ENCODE peak calls at places on chromosomes 16 and 17, in eight cellular contexts. H is ovary; P is CD8-positive, alpha-beta T cell; B is neural progenitor cell; F is effector memory CD4-positive, alpha-beta T cell; R is upper lobe of left lung; A is H7; G is colonic mucosa. X is an unnamed sample.
A peak's percentile ranks its signal among the peaks of the same experiment; 100 is the strongest.

GRCh38 chr16:676565-677297 is 1.3 kb downstream of the RHBDL1 start:
- DNase-seq in H (peak; percentile 52), P (no peak), B (no peak), F (no peak), R (peak; percentile 91), A (peak; percentile 76), G (peak; percentile 94), X (no peak)

GRCh38 chr17:38912221-38912813 is 13.1 kb upstream of the LASP1NB start:
- DNase-seq in H (peak; percentile 86), P (no peak), B (no peak), F (no peak), R (peak; percentile 60), A (peak; percentile 27), G (no peak), X (no peak)

GRCh38 chr16:89581045-89581695 is 5.6 kb downstream of the CPNE7 start:
- DNase-seq in H (no peak), P (no peak), B (no peak), F (no peak), R (peak; percentile 48), A (no peak), G (no peak), X (no peak)

GRCh38 chr16:78407191-78407590 is 307.7 kb downstream of the WWOX start:
- DNase-seq in H (no peak), P (no peak), B (no peak), F (no peak), R (no peak), A (no peak), G (no peak), X (no peak)

GRCh38 chr16:49560018-49560830 is 186.6 kb downstream of the C16orf78 start:
- DNase-seq in H (no peak), P (no peak), B (no peak), F (no peak), R (no peak), A (no peak), G (no peak), X (no peak)

GRCh38 chr16:71846443-71846842 is 667 bp downstream of the ATXN1L start:
- DNase-seq in H (peak; percentile 35), P (no peak), B (peak; percentile 51), F (no peak), R (no peak), A (peak; percentile 59), G (no peak), X (no peak)

GRCh38 chr16:56267888-56268287 is 76.6 kb downstream of the GNAO1 start:
- DNase-seq in H (no peak), P (no peak), B (no peak), F (no peak), R (no peak), A (no peak), G (no peak), X (no peak)

GRCh38 chr16:89529097-89529496 is 20.9 kb downstream of the SPG7 start:
- DNase-seq in H (no peak), P (no peak), B (no peak), F (no peak), R (no peak), A (no peak), G (no peak), X (no peak)

GRCh38 chr17:63967953-63968352 is 4.8 kb downstream of the SCN4A start:
- DNase-seq in H (no peak), P (no peak), B (no peak), F (no peak), R (peak; percentile 45), A (no peak), G (no peak), X (no peak)

GRCh38 chr17:31564883-31565297 is 173.4 kb downstream of the RAB11FIP4 start:
- DNase-seq in H (peak; percentile 42), P (no peak), B (peak; percentile 26), F (no peak), R (no peak), A (peak; percentile 82), G (no peak), X (no peak)

GRCh38 chr17:20307325-20307910 is 159.9 kb downstream of the LGALS9B start:
- DNase-seq in H (no peak), P (no peak), B (no peak), F (no peak), R (no peak), A (no peak), G (no peak), X (no peak)
- H3K36me3 ChIP-seq in H (no peaks in the 10 kb centered on the region), P (no peaks in the 10 kb centered on the region), B (peaks cover 24% of the 10 kb centered on the region), F (no peaks in the 10 kb centered on the region), R (peaks cover 3% of the 10 kb centered on the region), A (peaks cover 5% of the 10 kb centered on the region), G (no peaks in the 10 kb centered on the region), X (no peaks in the 10 kb centered on the region)

GRCh38 chr16:69939821-69940585 is 11.1 kb upstream of the CLEC18A start:
- DNase-seq in H (no peak), P (no peak), B (no peak), F (no peak), R (peak; percentile 71), A (no peak), G (no peak), X (no peak)
- H3K36me3 ChIP-seq in H (no peaks in the 10 kb centered on the region), P (peaks cover 39% of the 10 kb centered on the region), B (no peaks in the 10 kb centered on the region), F (peaks cover 63% of the 10 kb centered on the region), R (peaks cover 65% of the 10 kb centered on the region), A (peaks cover 3% of the 10 kb centered on the region), G (peaks cover 4% of the 10 kb centered on the region), X (peaks cover 32% of the 10 kb centered on the region)

GRCh38 chr17:16419074-16419928 is 3.9 kb downstream of the TRPV2 start:
- DNase-seq in H (no peak), P (no peak), B (no peak), F (peak; percentile 44), R (no peak), A (peak; percentile 29), G (no peak), X (no peak)
- H3K36me3 ChIP-seq in H (no peaks in the 10 kb centered on the region), P (peaks cover 39% of the 10 kb centered on the region), B (no peaks in the 10 kb centered on the region), F (peaks cover 53% of the 10 kb centered on the region), R (peaks cover 65% of the 10 kb centered on the region), A (no peaks in the 10 kb centered on the region), G (no peaks in the 10 kb centered on the region), X (peaks cover 36% of the 10 kb centered on the region)

DNA sequence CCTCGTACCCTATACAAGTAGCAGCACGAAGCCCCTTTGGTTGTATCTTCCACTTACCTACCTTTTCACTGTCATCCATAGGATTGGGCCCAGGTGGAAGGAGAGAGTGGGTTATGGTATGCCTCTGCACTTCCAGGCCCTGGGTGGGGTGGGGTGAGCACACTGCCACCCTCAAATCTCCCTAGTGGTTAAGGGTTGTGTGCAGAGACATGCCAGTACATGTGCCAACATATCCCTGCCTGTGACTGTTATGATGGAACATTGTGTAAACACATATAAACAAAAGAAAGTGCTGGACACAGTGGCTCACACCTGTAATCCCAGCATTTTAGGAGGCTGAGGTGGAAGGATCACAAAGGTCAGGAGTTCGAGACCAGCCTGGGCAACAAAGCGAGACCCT is 11.1 kb downstream of the HROB start:
- DNase-seq in H (no peak), P (no peak), B (no peak), F (no peak), R (no peak), A (no peak), G (no peak), X (no peak)
- H3K36me3 ChIP-seq in H (no peaks in the 10 kb centered on the region), P (no peaks in the 10 kb centered on the region), B (no peaks in the 10 kb centered on the region), F (no peaks in the 10 kb centered on the region), R (no peaks in the 10 kb centered on the region), A (peaks cover 36% of the 10 kb centered on the region), G (no peaks in the 10 kb centered on the region), X (peaks cover 23% of the 10 kb centered on the region)

DNA sequence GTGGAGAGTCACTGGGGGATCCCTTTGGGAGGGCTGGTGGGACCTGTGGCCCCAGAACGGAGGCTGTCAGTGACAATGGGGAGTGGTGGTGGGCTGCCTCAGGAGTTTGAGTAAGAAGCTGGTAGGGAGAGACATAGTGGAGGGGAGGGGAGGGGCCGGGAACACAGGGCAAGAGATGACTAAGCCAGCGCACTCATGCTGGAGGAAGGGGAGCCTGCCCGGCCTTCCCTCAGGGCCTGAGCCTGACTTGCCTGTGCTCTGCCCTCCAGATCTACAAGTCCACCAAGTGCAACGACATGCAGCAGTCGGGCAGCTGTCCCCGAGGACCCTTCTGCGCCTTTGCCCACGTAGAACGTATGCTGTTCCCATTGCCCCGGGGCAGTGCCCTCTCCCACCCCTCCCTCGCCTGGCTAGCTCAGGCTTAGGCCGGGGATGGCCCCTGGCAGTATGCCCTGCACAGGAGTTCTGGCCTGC is 29.3 kb downstream of the UNC13D start:
- DNase-seq in H (no peak), P (no peak), B (no peak), F (no peak), R (no peak), A (peak; percentile 38), G (no peak), X (no peak)
- H3K36me3 ChIP-seq in H (no peaks in the 10 kb centered on the region), P (peaks cover 48% of the 10 kb centered on the region), B (no peaks in the 10 kb centered on the region), F (peaks cover 70% of the 10 kb centered on the region), R (peaks cover 99% of the 10 kb centered on the region), A (peaks cover 42% of the 10 kb centered on the region), G (peaks cover 14% of the 10 kb centered on the region), X (peaks cover 50% of the 10 kb centered on the region)

GRCh38 chr17:42819939-42820535 is 4.0 kb downstream of the BECN1 start:
- DNase-seq in H (no peak), P (peak; percentile 26), B (peak; percentile 88), F (peak; percentile 24), R (no peak), A (peak; percentile 86), G (peak; percentile 55), X (no peak)
- H3K36me3 ChIP-seq in H (no peaks in the 10 kb centered on the region), P (peaks cover 31% of the 10 kb centered on the region), B (no peaks in the 10 kb centered on the region), F (peaks cover 52% of the 10 kb centered on the region), R (peaks cover 70% of the 10 kb centered on the region), A (peaks cover 30% of the 10 kb centered on the region), G (peaks cover 10% of the 10 kb centered on the region), X (peaks cover 19% of the 10 kb centered on the region)

X was measured in GM06990.